ENCODE peak calls at places on chromosomes 16 and 17, in seven cellular contexts. P is heart left ventricle, D is HTR-8/SVneo, C is AML-193, O is lung microvascular endothelial cell, B is GM04504, U is iris pigment epithelial cell. H is an unnamed sample.

GRCh38 chr17:7589891-7590611 is at the start of gene SOX15:
- DNase-seq in P (no peak), D (no peak), C (no peak), O (no peak), B (no peak), U (peak), H (no peak)

GRCh38 chr16:13665876-13666275 is 254.1 kb upstream of the ERCC4 start:
- DNase-seq in P (no peak), D (no peak), C (no peak), O (no peak), B (no peak), U (no peak), H (no peak)

GRCh38 chr17:48612854-48613691 is 2.0 kb downstream of the HOXB8 start:
- DNase-seq in P (no peak), D (peak), C (no peak), O (peak), B (no peak), U (no peak), H (no peak)

GRCh38 chr17:78535285-78536197 is 41.7 kb downstream of the DNAH17 start:
- DNase-seq in P (no peak), D (no peak), C (no peak), O (peak), B (no peak), U (peak), H (no peak)

GRCh38 chr16:49698931-49699715 is 156.8 kb downstream of the ZNF423 start:
- DNase-seq in P (peak), D (no peak), C (no peak), O (no peak), B (no peak), U (peak), H (no peak)

GRCh38 chr17:17741346-17742023 is 60.2 kb downstream of the RAI1 start:
- DNase-seq in P (no peak), D (no peak), C (no peak), O (no peak), B (no peak), U (peak), H (no peak)

GRCh38 chr16:1123525-1124230 is 27.6 kb upstream of the C1QTNF8 start:
- DNase-seq in P (no peak), D (no peak), C (no peak), O (no peak), B (no peak), U (no peak), H (no peak)

GRCh38 chr16:30382398-30383015 is at the start of gene SEPTIN1:
- DNase-seq in P (no peak), D (no peak), C (no peak), O (no peak), B (no peak), U (no peak), H (no peak)

GRCh38 chr17:80308672-80309517 is 48.2 kb downstream of the RNF213 start:
- DNase-seq in P (no peak), D (no peak), C (no peak), O (no peak), B (no peak), U (no peak), H (no peak)

GRCh38 chr17:234163-235047 is 53.0 kb upstream of the DOC2B start:
- DNase-seq in P (no peak), D (no peak), C (no peak), O (peak), B (no peak), U (no peak), H (no peak)

GRCh38 chr17:43753488-43754129 is 5.0 kb downstream of the SOST start:
- DNase-seq in P (no peak), D (no peak), C (no peak), O (no peak), B (no peak), U (no peak), H (no peak)

GRCh38 chr17:62824290-62825135 is 16.4 kb upstream of the MARCHF10 start:
- DNase-seq in P (no peak), D (peak), C (no peak), O (peak), B (peak), U (peak), H (no peak)

GRCh38 chr17:83151442-83152220 is 72.2 kb downstream of the METRNL start:
- DNase-seq in P (no peak), D (peak), C (no peak), O (no peak), B (no peak), U (no peak), H (no peak)

GRCh38 chr16:56944954-56945839 is 13.3 kb downstream of the HERPUD1 start:
- DNase-seq in P (no peak), D (no peak), C (no peak), O (no peak), B (no peak), U (no peak), H (no peak)

GRCh38 chr17:42879596-42879985 is 21.0 kb upstream of the G6PC1 start:
- DNase-seq in P (no peak), D (no peak), C (no peak), O (no peak), B (peak), U (peak), H (no peak)

GRCh38 chr17:51805220-51805619 is 353.3 kb downstream of the CA10 start:
- DNase-seq in P (no peak), D (no peak), C (no peak), O (no peak), B (no peak), U (no peak), H (no peak)

GRCh38 chr17:4858068-4858879 is 25.1 kb downstream of the MINK1 start:
- DNase-seq in P (peak), D (no peak), C (no peak), O (peak), B (no peak), U (no peak), H (no peak)

GRCh38 chr16:55503726-55504553 is 4.9 kb upstream of the LPCAT2 start:
- DNase-seq in P (no peak), D (no peak), C (no peak), O (no peak), B (no peak), U (no peak), H (no peak)

GRCh38 chr17:78400581-78401240 is 22.3 kb downstream of the PGS1 start:
- DNase-seq in P (no peak), D (no peak), C (no peak), O (no peak), B (no peak), U (no peak), H (no peak)

GRCh38 chr16:85090873-85091521 is 21.3 kb downstream of the CIBAR2 start:
- DNase-seq in P (no peak), D (no peak), C (no peak), O (peak), B (no peak), U (no peak), H (no peak)

GRCh38 chr17:58172369-58173071 is 5.7 kb downstream of the OR4D2 start:
- DNase-seq in P (no peak), D (peak), C (peak), O (peak), B (no peak), U (peak), H (peak)

H was measured in GM12864.